ENCODE peak calls at places on chromosomes 16 and 17, in four cellular contexts. E is K562, J is GM12878, K is HepG2. U is an unnamed sample.
A peak's percentile ranks its signal among the peaks of the same experiment; 100 is the strongest.

GRCh38 chr16:72576189-72576588 is 404.2 kb upstream of the PMFBP1 start:
- DNase-seq in E (no peak), J (no peak), K (no peak), U (no peak)

GRCh38 chr17:29379084-29379811 is 10.9 kb upstream of the TAOK1 start:
- DNase-seq in E (no peak), J (no peak), K (no peak), U (no peak)

GRCh38 chr17:31079731-31080130 is 15.0 kb upstream of the NF1 start:
- DNase-seq in E (no peak), J (no peak), K (no peak), U (no peak)

GRCh38 chr16:64238576-64238975 is 883.3 kb downstream of the CDH11 start:
- DNase-seq in E (no peak), J (no peak), K (no peak), U (no peak)

GRCh38 chr17:59669944-59670343 is 37.3 kb downstream of the PTRH2 start:
- DNase-seq in E (no peak), J (no peak), K (no peak), U (no peak)

GRCh38 chr17:40559016-40559853 is 6.0 kb downstream of the CCR7 start:
- DNase-seq in E (no peak), J (no peak), K (no peak), U (no peak)

GRCh38 chr16:89345663-89346150 is 128.2 kb downstream of the ZNF778 start:
- DNase-seq in E (no peak), J (no peak), K (peak; percentile 81), U (no peak)

GRCh38 chr17:47368262-47368661 is 44.5 kb downstream of the EFCAB13 start:
- DNase-seq in E (no peak), J (no peak), K (no peak), U (no peak)

GRCh38 chr16:1014771-1015495 is 33.4 kb downstream of the SOX8 start:
- DNase-seq in E (no peak), J (no peak), K (no peak), U (no peak)

GRCh38 chr16:72809446-72809845 is 238.5 kb downstream of the ZFHX3 start:
- DNase-seq in E (no peak), J (no peak), K (no peak), U (no peak)

GRCh38 chr16:57016831-57017230 is 27.5 kb downstream of the NLRC5 start:
- DNase-seq in E (no peak), J (no peak), K (no peak), U (no peak)

GRCh38 chr16:89742948-89743347 is 21.6 kb downstream of the ZNF276 start:
- DNase-seq in E (no peak), J (no peak), K (no peak), U (no peak)

GRCh38 chr17:48545022-48545376 is at the start of gene HOXB2:
- DNase-seq in E (peak; percentile 74), J (no peak), K (no peak), U (peak; percentile 44)

GRCh38 chr16:72021043-72021442 is 12.5 kb downstream of the DHODH start:
- DNase-seq in E (no peak), J (no peak), K (no peak), U (peak; percentile 34)

GRCh38 chr17:49567104-49567521 is 8.6 kb upstream of the NXPH3 start:
- DNase-seq in E (no peak), J (no peak), K (no peak), U (no peak)

GRCh38 chr17:63955232-63955631 is 17.5 kb downstream of the SCN4A start:
- DNase-seq in E (no peak), J (no peak), K (no peak), U (no peak)

GRCh38 chr17:42924891-42925290 is 24.3 kb downstream of the G6PC1 start:
- DNase-seq in E (no peak), J (no peak), K (no peak), U (no peak)

GRCh38 chr16:12674524-12674923 is 129.2 kb downstream of the CPPED1 start:
- DNase-seq in E (no peak), J (no peak), K (no peak), U (no peak)

GRCh38 chr17:17151962-17152361 is 54.2 kb downstream of the PLD6 start:
- DNase-seq in E (no peak), J (no peak), K (no peak), U (no peak)

GRCh38 chr17:28834420-28834819 is 8.2 kb downstream of the FAM222B start:
- DNase-seq in E (no peak), J (no peak), K (no peak), U (no peak)

GRCh38 chr17:64385187-64386083 is 5.2 kb downstream of the PECAM1 start:
- DNase-seq in E (peak; percentile 85), J (peak; percentile 66), K (peak; percentile 96), U (no peak)

DNA sequence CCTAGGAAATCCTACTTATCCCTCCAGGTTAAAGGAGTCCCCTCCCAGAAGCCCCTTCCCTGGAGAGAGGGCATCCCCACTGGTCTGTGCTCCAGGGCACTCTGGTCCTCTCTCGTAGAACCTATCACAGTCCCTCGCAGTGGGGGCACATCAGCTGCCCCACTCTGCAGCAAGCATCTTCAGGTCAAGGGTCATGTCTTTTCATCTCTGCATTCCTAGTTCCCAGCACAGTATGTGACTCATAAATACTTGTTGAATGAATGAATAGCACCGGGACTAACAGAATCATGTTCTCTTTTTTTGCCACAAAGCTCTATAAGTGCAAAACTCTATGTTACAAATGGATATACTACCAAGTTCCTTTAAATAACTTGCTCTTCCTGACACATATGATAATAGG is 36.0 kb downstream of the RNF157 start:
- DNase-seq in E (no peak), J (no peak), K (peak; percentile 43), U (no peak)
- TF ChIP-seq FOXK2 in E (no peak), J (no peak), K (no peak), U (no peak)

DNA sequence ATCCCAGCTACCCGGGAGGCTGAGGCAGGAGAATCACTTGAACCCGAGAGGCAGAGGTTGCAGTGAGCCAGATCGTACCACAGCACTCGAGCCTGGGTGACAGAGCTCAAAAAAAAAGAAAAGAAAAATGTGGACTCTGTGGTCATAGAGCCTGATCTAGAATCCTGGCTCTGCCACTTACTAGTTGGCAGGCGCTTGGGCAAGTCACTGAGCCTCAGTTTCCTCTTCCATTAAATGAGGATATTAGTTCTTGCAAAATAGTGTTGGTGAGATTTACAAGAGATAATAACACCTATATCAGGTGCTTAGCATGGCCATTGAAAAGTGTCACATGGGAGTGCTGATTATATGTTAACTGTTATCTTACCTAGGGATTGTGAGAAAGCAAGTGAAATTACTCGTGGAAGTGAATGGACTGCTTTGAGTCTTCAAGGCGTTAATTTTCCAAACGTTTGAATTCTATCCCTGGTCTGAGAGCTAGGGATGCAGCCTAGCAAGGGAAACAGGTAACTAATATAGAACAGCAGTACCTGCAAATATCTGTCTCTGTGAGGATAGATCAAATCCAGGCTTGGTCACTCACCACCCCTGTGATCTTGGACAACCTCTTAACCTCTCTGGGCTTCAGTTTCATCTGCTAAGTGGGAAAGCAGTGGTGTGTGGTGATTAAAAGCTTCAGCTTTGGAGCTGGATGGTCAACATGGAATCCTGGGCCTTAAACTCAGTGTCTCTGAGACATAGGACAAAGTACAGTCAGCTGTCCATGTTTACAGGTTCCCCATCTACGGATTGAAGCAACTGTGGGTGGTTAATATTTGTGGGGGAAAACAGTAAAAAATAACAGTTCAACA is 953 bp upstream of the NSMCE1 start:
- DNase-seq in E (no peak), J (no peak), K (peak; percentile 70), U (no peak)
- TF ChIP-seq TARDBP in E (no peak), J (no peak), K (peak; percentile 1), U (no peak)

GRCh38 chr16:30551781-30552180 is 6.4 kb downstream of the ZNF764 start:
- DNase-seq in E (no peak), J (no peak), K (no peak), U (no peak)
- TF ChIP-seq FOXK2 in E (no peak), J (no peak), K (no peak), U (no peak)

DNA sequence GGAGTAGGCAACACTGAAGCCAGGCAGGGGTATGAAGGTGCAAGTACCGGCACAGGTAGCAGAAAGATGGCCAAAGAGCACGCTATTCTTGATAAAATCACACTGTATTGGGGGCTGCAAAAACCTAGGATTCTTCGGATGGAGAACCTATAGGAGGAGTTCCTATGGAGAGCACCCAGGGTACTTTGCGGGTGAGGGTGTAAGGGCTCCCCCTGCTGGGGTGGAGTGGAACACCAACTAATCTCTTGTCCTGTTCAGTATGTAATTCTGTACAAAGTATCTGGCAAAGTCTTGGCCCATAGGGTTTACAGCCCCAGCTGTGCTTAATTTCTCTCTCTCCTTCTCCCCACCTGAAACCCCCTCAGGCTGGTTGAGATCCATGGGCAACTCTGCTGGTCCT is 393.1 kb upstream of the ASIC2 start:
- DNase-seq in E (peak; percentile 56), J (no peak), K (no peak), U (peak; percentile 16)
- TF ChIP-seq TARDBP in E (no peak), J (no peak), K (no peak), U (no peak)

DNA sequence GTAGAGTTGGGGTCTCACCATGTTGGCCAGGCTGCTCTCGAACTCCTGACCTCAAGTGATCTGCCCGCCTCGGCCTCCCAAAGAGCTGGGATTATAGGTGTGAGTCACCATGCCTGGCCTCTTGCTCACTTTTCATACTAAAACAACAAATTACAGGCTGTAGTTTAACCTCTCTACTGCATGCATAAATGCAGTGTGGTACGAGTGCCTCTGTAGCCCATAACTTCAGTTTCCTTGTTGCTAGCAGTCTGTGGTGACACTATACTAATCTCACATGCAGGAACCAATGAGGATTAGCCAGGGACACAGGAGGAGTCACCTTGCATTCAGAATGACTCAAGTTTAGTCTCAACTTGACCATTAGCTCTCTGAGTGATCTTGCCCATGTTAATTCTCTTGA is 20.1 kb downstream of the HMOX2 start:
- DNase-seq in E (no peak), J (no peak), K (no peak), U (no peak)
- TF ChIP-seq FOXK2 in E (no peak), J (no peak), K (no peak), U (no peak)

GRCh38 chr17:20981046-20981920 is 61.5 kb downstream of the USP22 start:
- DNase-seq in E (no peak), J (no peak), K (no peak), U (no peak)
- TF ChIP-seq TARDBP in E (no peak), J (no peak), K (no peak), U (no peak)

GRCh38 chr16:23081675-23082119 is 67.6 kb downstream of the USP31 start:
- DNase-seq in E (no peak), J (no peak), K (no peak), U (no peak)
- TF ChIP-seq FOXK2 in E (no peak), J (no peak), K (no peak), U (no peak)

GRCh38 chr16:78240459-78241222 is 141.2 kb downstream of the WWOX start:
- DNase-seq in E (peak; percentile 4), J (no peak), K (peak; percentile 93), U (no peak)
- TF ChIP-seq TARDBP in E (no peak), J (no peak), K (peak; percentile 56), U (no peak)